ENCODE peak calls at places on chromosome 1, in seven cellular contexts. E, X, V, Q, F, T and L are unnamed samples. For H3K27me3, the result is how much of the 10 kb centered on the place peaks cover.

GRCh38 chr1:153288634-153289275 is 24.0 kb downstream of the PGLYRP3 start:
- DNase-seq in V (no peak), T (peak), E (no peak), F (no peak), Q (no peak), X (no peak), L (no peak)

GRCh38 chr1:177981186-177981585 is 11.3 kb upstream of the SEC16B start:
- DNase-seq in X (no peak), F (no peak), T (no peak), E (peak), Q (no peak), V (no peak), L (no peak)

GRCh38 chr1:155729031-155729898 is 40.4 kb downstream of the DAP3 start:
- DNase-seq in X (no peak), Q (no peak), T (no peak), E (peak), V (peak), F (peak), L (no peak)

GRCh38 chr1:235883261-235883927 is 16.7 kb upstream of the LYST start:
- DNase-seq in V (peak), E (peak), Q (peak), F (no peak), T (peak), X (peak), L (peak)

GRCh38 chr1:196309386-196309785 is 298.9 kb downstream of the KCNT2 start:
- DNase-seq in X (no peak), V (no peak), T (no peak), F (no peak), E (no peak), Q (no peak), L (no peak)

GRCh38 chr1:178639326-178639725 is 85.7 kb upstream of the RALGPS2 start:
- DNase-seq in Q (no peak), V (no peak), T (no peak), X (no peak), F (no peak), E (no peak), L (no peak)

GRCh38 chr1:58975888-58976287 is 192.0 kb upstream of the JUN start:
- DNase-seq in T (no peak), Q (no peak), V (no peak), E (no peak), F (no peak), X (no peak), L (no peak)

GRCh38 chr1:44733365-44733764 is 2.4 kb upstream of the RNU5D-1 start:
- DNase-seq in T (no peak), E (no peak), F (no peak), Q (no peak), V (no peak), X (no peak), L (no peak)

GRCh38 chr1:41294213-41294612 is 52.1 kb upstream of the SCMH1 start:
- DNase-seq in X (no peak), F (no peak), E (no peak), Q (no peak), T (no peak), V (no peak), L (no peak)

GRCh38 chr1:171484760-171485374 is 463 bp upstream of the PRRC2C start:
- DNase-seq in X (no peak), F (no peak), E (no peak), V (no peak), Q (no peak), T (no peak), L (no peak)

GRCh38 chr1:6874298-6874697 is 89.0 kb downstream of the CAMTA1 start:
- DNase-seq in T (no peak), Q (no peak), V (no peak), X (no peak), E (no peak), F (no peak), L (no peak)

GRCh38 chr1:31782066-31782762 is 18.1 kb upstream of the ADGRB2 start:
- DNase-seq in X (no peak), V (no peak), E (no peak), T (no peak), Q (no peak), F (peak), L (no peak)

GRCh38 chr1:31779687-31780086 is 15.5 kb upstream of the ADGRB2 start:
- DNase-seq in V (no peak), Q (no peak), E (no peak), F (no peak), X (no peak), T (no peak), L (no peak)

GRCh38 chr1:31780632-31781031 is 16.5 kb upstream of the ADGRB2 start:
- DNase-seq in F (no peak), V (no peak), E (no peak), X (no peak), Q (no peak), T (no peak), L (no peak)

GRCh38 chr1:31782766-31783410 is 18.7 kb upstream of the ADGRB2 start:
- DNase-seq in T (no peak), X (no peak), F (peak), E (no peak), V (no peak), Q (no peak), L (no peak)

DNA sequence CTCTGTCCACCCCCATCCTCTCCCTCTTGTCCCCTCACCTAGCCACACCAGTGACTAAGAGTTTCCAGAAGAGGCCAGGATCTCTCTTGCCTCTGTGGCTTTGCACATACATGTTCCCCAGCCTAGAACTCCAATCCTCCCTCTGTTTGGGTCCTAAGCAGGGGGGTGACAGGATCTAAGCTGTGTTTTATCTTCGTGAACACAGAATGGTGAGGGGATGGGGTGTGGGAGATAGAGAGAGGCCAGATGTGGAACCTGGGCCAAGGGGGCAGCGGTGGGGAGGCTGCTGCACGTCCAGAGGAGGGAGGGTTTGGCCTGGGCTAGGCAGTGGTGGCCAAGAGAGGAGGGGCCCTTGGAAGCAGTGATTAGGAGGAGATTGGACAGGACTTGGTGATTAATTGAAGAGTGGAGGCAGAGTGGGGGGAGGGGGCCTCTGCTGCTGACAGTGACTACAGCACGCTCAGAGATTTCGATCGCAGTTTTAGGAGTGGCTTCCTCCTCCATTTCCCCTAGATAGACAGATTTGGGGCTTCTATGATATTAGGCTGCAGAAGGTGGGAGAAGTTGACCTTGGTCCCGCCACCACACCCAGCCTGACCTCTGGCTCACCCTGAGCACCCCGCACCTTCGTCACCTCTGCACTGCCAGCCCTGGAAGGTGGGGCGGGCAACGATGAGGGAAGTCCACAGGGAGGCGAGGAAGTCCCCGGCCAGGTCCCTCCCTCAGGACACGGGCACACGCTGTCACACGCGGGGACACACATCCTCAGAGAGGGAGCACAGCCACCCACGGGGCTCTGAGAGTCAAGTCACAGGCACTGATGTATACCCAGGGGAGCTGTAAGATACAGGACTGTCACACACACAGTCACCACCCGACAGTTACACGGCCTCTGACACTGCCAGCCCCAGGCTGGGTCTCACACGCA is 17.3 kb upstream of the ADGRB2 start:
- DNase-seq in X (peak), T (no peak), E (no peak), V (no peak), Q (no peak), F (no peak), L (no peak)
- H3K4me3 ChIP-seq in X (no peak), T (no peak), E (no peak), V (no peak), Q (no peak), F (no peak), L (no peak)

DNA sequence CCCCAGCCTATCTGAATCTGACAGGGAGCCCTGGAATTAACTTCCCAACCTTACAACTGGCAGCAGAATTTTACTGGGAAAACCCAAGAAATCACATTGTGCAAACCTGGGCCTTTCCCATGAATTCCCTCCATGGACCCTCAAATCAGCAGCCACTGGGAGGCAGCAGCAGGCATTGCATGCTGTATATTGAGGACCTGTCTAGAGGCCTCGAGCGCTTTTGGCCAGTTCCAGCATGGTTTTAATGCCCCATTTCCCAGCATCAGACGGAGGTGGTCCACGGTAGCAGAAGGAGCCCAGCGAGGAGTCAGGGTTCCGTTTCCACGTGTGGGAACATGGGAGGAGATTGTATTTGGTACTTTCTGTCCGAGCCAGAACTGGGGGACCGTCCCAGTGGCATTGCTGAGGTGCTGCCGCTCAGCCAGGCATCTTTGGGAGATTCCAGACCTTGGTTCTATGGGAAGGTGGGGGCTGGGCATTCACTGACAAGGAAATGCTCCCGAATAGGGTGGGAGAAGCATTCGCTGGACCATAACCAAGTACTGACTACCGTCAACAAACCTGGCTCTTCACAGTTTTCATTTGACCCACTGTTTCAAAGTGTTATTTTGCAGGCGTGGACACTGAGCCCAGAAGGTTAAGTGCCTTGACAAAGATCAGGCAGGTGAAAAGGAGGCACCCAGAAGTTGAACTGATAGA is 15.9 kb downstream of the BMP8A start:
- DNase-seq in E (no peak), X (no peak), T (no peak), V (no peak), F (peak), Q (no peak), L (no peak)
- TF ChIP-seq CTCF in E (peak), X (peak), T (peak), V (no peak), F (peak), Q (no peak), L (peak)

DNA sequence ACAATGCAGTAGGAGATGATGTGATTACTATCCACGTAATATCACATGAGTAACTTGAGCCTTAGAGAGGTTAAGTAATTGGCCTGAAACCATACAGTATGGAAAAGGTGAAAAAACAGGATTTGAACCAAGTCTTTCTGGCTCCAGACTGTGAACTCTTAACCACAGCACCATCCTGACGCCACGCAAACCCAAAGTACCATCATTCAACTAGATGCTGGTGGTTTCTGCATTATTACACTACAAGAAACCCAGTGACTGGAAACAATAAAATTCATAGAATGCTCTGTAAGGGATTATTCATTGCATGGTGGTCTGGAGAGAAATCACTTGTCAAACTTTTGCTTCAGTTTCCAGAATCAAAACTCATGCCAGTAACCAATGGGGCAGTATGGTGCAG is 90.7 kb downstream of the MAB21L3 start:
- DNase-seq in E (no peak), F (no peak), V (no peak), Q (no peak), X (no peak), T (no peak), L (no peak)
- H3K27me3 ChIP-seq in E (under half), F (under half), V (under half), Q (under half), X (under half), T (under half), L (under half)

DNA sequence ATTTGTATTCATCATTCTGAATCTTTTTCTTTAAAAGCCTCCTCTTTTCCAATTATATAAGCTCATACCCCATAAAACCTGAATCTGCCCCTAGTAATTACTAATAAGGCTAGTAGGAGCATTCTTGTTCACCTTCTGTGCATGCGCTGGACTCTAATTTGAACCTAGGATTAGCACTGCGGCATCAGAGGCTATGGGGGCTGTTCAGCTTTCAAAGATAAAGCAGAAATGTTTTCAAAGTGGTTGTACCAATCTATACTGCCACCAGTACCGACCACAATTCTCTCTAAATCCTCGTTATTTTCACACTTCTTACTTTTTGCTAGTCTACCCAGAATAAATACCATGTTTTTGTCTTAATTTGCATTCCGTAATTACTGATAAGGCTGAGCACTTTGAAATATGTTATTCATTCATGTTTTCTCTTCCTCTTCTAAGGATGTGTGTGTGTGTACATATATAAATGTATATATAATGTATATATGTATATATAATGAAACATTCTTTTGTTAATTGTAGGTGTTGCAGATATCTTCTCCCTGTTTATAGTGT is 1.6 kb upstream of the DDX59 start:
- DNase-seq in F (no peak), E (no peak), V (no peak), Q (no peak), T (no peak), X (no peak), L (no peak)
- H3K4me3 ChIP-seq in F (no peak), E (no peak), V (no peak), Q (peak), T (no peak), X (no peak), L (no peak)

GRCh38 chr1:31703431-31704260 is at the start of gene COL16A1:
- DNase-seq in X (peak), V (peak), T (no peak), E (no peak), F (peak), Q (peak), L (no peak)

GRCh38 chr1:31702836-31703404 is 897 bp downstream of the COL16A1 start:
- DNase-seq in T (no peak), E (no peak), Q (no peak), F (no peak), X (no peak), V (no peak), L (no peak)

GRCh38 chr1:31704261-31705079 is 653 bp upstream of the COL16A1 start:
- DNase-seq in Q (peak), E (no peak), T (no peak), X (peak), F (peak), V (peak), L (no peak)

GRCh38 chr1:31706384-31707058 is 2.7 kb upstream of the COL16A1 start:
- DNase-seq in V (no peak), X (no peak), Q (no peak), T (no peak), E (no peak), F (no peak), L (no peak)

GRCh38 chr1:31705080-31705866 is 1.5 kb upstream of the COL16A1 start:
- DNase-seq in V (no peak), T (no peak), E (no peak), Q (peak), F (peak), X (peak), L (peak)
- TF ChIP-seq CTCF in V (no peak), T (peak), E (peak), Q (no peak), F (peak), X (peak), L (peak)

DNA sequence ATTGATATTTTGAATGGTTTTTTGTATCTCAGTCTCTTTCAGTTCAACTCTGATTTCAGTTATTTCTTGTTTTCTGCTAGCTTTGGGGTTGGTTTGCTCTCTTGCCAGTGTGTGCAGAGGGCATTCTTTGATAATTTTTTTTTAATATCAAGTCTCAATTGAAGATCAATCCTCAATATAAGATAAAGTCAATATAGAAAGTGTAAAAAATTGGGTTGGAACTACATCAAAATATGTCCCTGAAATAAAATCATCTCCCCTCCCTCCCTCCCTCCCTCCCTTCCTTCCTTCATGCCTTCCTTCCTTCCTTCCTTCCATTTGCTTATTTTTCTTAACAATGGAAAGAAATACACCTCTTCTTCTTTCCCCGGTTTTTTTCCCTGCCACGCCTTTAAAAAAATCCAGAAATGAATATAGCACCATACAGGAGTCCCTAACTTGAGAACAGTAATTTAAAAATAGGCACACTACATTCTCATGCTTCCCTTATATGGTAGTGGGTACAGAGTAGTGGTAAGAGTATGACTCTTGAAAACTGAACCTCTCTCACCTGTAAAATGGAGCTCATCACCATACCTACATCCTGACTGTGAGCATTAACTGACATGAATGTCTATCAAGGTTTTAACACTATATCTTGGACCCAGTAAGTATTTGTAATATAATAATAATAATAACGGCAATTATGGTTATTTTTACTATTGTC is 221.9 kb downstream of the GIPC2 start:
- DNase-seq in X (no peak), V (no peak), T (no peak), Q (no peak), E (no peak), F (no peak), L (no peak)
- H3K27me3 ChIP-seq in X (under half), V (under half), T (under half), Q (under half), E (under half), F (under half), L (under half)

DNA sequence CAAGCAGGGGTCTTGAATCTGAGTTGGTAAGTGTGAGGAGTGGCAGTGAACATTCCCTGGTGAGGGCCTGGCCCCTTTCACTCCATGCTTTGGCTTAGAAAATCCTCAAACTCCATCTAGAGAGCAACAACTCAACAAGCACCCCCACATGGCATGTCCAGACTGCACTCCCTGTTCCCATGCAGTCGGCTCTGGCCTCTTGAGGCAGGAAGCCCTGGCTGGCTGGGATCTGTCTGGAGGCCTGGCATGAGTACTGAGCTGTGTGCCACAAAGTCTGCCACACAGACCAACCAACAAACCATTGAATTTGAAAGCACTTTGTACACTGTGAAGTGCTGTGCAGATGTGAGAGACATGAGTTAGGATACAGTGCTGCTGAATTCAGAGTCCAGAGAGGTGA is 25.2 kb downstream of the COA7 start:
- DNase-seq in F (no peak), Q (no peak), V (no peak), X (no peak), E (no peak), T (no peak), L (no peak)
- H3K4me3 ChIP-seq in F (no peak), Q (no peak), V (no peak), X (no peak), E (no peak), T (no peak), L (no peak)

DNA sequence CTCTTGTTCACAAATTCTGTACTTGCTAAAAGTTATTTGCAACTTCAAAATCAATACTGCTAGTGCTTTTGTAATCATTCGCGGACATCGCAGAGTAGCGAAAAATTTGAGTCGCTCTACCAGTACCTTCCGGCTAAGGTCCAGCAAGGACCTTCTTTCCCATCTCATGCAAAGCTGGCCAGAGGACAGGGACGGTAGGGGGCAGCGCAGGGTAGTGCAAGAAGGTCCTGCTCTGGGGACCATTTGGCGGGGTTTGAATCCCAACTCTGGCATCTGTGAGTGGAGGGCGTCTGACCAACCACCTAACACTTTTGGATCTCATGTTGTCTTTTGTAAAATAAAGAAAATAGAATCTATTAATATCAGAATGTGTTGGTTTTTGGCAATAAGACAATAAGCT is 258.3 kb downstream of the SPATA17 start:
- DNase-seq in T (no peak), X (no peak), F (peak), Q (no peak), E (no peak), V (no peak), L (no peak)
- TF ChIP-seq CTCF in T (no peak), X (no peak), F (peak), Q (no peak), E (peak), V (no peak), L (peak)